ENCODE peak calls at places on chromosomes 7 and 10, in seven cellular contexts. E is A549, S is adrenal gland, V is heart left ventricle, D is IMR-90, I is gastrocnemius medialis, T is body of pancreas. O is an unnamed sample.

GRCh38 chr10:133060466-133060865 is 27.3 kb upstream of the ADGRA1 start:
- DNase-seq in E (no peak), S (no peak), V (no peak), D (no peak), I (no peak), T (no peak), O (no peak)

GRCh38 chr10:92594194-92594593 is 1.3 kb downstream of the KIF11 start:
- DNase-seq in E (no peak), S (no peak), V (no peak), D (no peak), I (no peak), T (no peak), O (no peak)

GRCh38 chr7:37342665-37343471 is 105.8 kb downstream of the ELMO1 start:
- DNase-seq in E (no peak), S (no peak), V (no peak), D (no peak), I (no peak), T (no peak), O (peak; percentile 24)

GRCh38 chr7:27799212-27799611 is 59.2 kb downstream of the TAX1BP1 start:
- DNase-seq in E (no peak), S (no peak), V (no peak), D (no peak), I (no peak), T (no peak), O (no peak)

GRCh38 chr10:76459016-76459415 is 1027.6 kb downstream of the LRMDA start:
- DNase-seq in E (no peak), S (no peak), V (no peak), D (no peak), I (no peak), T (no peak), O (no peak)

GRCh38 chr7:84055904-84056615 is 138.5 kb downstream of the SEMA3A start:
- DNase-seq in E (no peak), S (no peak), V (no peak), D (no peak), I (no peak), T (no peak), O (no peak)

GRCh38 chr10:132847856-132848255 is 61.9 kb upstream of the NKX6-2 start:
- DNase-seq in E (no peak), S (no peak), V (no peak), D (no peak), I (no peak), T (no peak), O (no peak)

GRCh38 chr7:140673063-140673769 is 471 bp downstream of the ADCK2 start:
- DNase-seq in E (peak; percentile 33), S (peak; percentile 42), V (peak; percentile 47), D (no peak), I (peak; percentile 31), T (peak; percentile 78), O (no peak)

GRCh38 chr7:65731562-65732035 is 141.3 kb upstream of the VKORC1L1 start:
- DNase-seq in E (no peak), S (no peak), V (no peak), D (no peak), I (no peak), T (peak; percentile 45), O (no peak)

GRCh38 chr7:11881680-11882079 is 49.7 kb upstream of the THSD7A start:
- DNase-seq in E (no peak), S (no peak), V (no peak), D (no peak), I (no peak), T (no peak), O (no peak)

GRCh38 chr7:48337012-48337621 is 165.9 kb downstream of the ABCA13 start:
- DNase-seq in E (peak; percentile 37), S (no peak), V (no peak), D (peak; percentile 8), I (no peak), T (no peak), O (peak; percentile 46)

GRCh38 chr7:101239191-101239950 is 1.8 kb upstream of the CLDN15 start:
- DNase-seq in E (no peak), S (peak; percentile 40), V (peak; percentile 51), D (no peak), I (no peak), T (no peak), O (no peak)

GRCh38 chr7:101235522-101235921 is 2.1 kb downstream of the CLDN15 start:
- DNase-seq in E (no peak), S (no peak), V (no peak), D (no peak), I (no peak), T (no peak), O (no peak)

GRCh38 chr7:101236292-101236691 is 1.3 kb downstream of the CLDN15 start:
- DNase-seq in E (no peak), S (no peak), V (no peak), D (no peak), I (no peak), T (no peak), O (no peak)

GRCh38 chr7:101238226-101239182 is 902 bp upstream of the CLDN15 start:
- DNase-seq in E (no peak), S (peak; percentile 26), V (no peak), D (no peak), I (no peak), T (peak; percentile 58), O (no peak)

GRCh38 chr7:101237206-101238067 is at the start of gene CLDN15:
- DNase-seq in E (no peak), S (peak; percentile 27), V (peak; percentile 92), D (peak; percentile 61), I (peak; percentile 68), T (peak; percentile 41), O (no peak)
- TF ChIP-seq POLR2A in E (no peak), S (no peak), V (no peak), D (no peak), I (no peak), T (no peak), O (no peak)

DNA sequence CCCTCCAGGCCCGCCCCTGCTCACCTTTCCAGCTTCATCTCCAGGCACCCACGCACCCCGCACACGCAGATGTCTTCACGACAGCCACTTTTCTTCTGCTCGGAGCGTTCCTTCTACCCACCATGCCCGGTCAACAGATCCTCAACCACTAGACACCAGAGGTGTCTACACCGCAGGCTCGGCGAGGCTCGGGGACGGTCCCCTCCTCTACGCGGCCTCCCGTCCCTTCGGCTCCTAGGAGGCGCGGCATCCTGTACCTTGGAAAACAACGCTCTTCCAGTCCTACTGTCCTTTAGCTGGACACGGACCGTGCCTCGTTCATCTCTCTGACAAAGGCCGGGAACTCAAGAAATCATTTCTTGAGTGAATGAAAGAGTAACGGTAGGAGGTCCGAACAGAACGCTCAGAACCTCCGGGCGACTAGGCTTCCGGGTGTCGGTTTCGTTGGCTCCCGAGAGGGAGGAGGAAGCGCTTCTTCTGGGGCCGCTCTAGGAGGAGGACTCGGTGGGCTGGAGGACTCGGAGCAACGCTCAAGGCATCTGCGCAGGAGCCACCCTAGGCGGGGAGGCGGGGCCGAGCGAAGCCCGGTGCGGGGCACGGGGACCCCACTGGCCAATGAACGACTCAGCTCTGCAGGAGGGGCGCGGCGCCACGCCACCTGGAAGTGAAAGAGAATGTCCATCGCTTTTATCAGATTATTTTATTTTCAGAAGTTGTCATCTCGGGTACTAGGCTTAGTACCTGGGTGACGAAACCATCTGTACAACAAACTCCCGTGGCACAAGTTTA is 7.2 kb upstream of the FIS1 start:
- DNase-seq in E (peak; percentile 99), S (peak; percentile 98), V (peak; percentile 99), D (peak; percentile 98), I (peak; percentile 96), T (peak; percentile 98), O (peak; percentile 97)
- TF ChIP-seq POLR2A in E (peak; percentile 46), S (peak; percentile 74), V (peak; percentile 47), D (peak; percentile 87), I (peak; percentile 46), T (peak; percentile 75), O (peak; percentile 60)

GRCh38 chr7:892648-893593 is 16.6 kb downstream of the GET4 start:
- DNase-seq in E (no peak), S (no peak), V (no peak), D (no peak), I (no peak), T (no peak), O (no peak)

GRCh38 chr7:894927-895450 is 18.6 kb downstream of the GET4 start:
- DNase-seq in E (no peak), S (no peak), V (no peak), D (no peak), I (no peak), T (no peak), O (no peak)

GRCh38 chr7:895451-896052 is 19.2 kb downstream of the GET4 start:
- DNase-seq in E (no peak), S (no peak), V (no peak), D (no peak), I (no peak), T (no peak), O (no peak)

GRCh38 chr7:893686-894085 is 17.3 kb downstream of the GET4 start:
- DNase-seq in E (no peak), S (no peak), V (no peak), D (no peak), I (no peak), T (no peak), O (no peak)

GRCh38 chr7:894164-894867 is 18.0 kb downstream of the GET4 start:
- DNase-seq in E (no peak), S (no peak), V (no peak), D (no peak), I (no peak), T (no peak), O (no peak)
- TF ChIP-seq POLR2A in E (no peak), S (no peak), V (no peak), D (no peak), I (no peak), T (no peak), O (no peak)

GRCh38 chr10:87503892-87504291 is 801 bp upstream of the MINPP1 start:
- DNase-seq in E (no peak), S (no peak), V (no peak), D (peak; percentile 35), I (no peak), T (no peak), O (no peak)
- TF ChIP-seq POLR2A in E (no peak), S (no peak), V (no peak), D (no peak), I (no peak), T (no peak), O (no peak)